ENCODE peak calls at places on chromosomes 7 and 10, in six cellular contexts. M, F, B, D, U and W are unnamed samples.

GRCh38 chr7:148856035-148856881 is 27.8 kb downstream of the EZH2 start:
- DNase-seq in B (no peak), F (peak), M (peak), D (no peak), U (peak), W (peak)

GRCh38 chr7:16929146-16929762 is 47.5 kb upstream of the AGR3 start:
- DNase-seq in D (no peak), B (peak), M (no peak), U (no peak), F (no peak), W (no peak)

GRCh38 chr10:113549856-113550255 is 3.0 kb upstream of the HABP2 start:
- DNase-seq in F (no peak), D (no peak), B (no peak), U (no peak), M (no peak), W (no peak)

GRCh38 chr10:3740157-3740871 is 44.7 kb downstream of the KLF6 start:
- DNase-seq in F (no peak), B (no peak), M (no peak), D (no peak), U (peak), W (no peak)

GRCh38 chr10:112184379-112184778 is 814 bp upstream of the GPAM start:
- DNase-seq in D (no peak), F (no peak), U (no peak), B (no peak), M (no peak), W (no peak)

GRCh38 chr7:139709460-139709859 is 68.3 kb downstream of the HIPK2 start:
- DNase-seq in M (no peak), D (no peak), F (no peak), U (no peak), B (no peak), W (peak)

GRCh38 chr7:119270644-119271043 is 1002.3 kb upstream of the KCND2 start:
- DNase-seq in F (no peak), M (no peak), D (no peak), U (no peak), B (no peak), W (no peak)

GRCh38 chr10:11272915-11273389 is 255.3 kb downstream of the CELF2 start:
- DNase-seq in M (no peak), F (no peak), U (no peak), B (no peak), D (no peak), W (no peak)

GRCh38 chr10:106053031-106053430 is 1111.5 kb downstream of the SORCS1 start:
- DNase-seq in U (no peak), B (no peak), M (no peak), F (no peak), D (no peak), W (no peak)

GRCh38 chr10:131806146-131806545 is 94.7 kb upstream of the PPP2R2D start:
- DNase-seq in M (no peak), U (no peak), B (no peak), F (no peak), D (no peak), W (no peak)

GRCh38 chr7:34133983-34134782 is 228.8 kb downstream of the BMPER start:
- DNase-seq in F (no peak), M (peak), U (peak), B (peak), D (no peak), W (peak)

GRCh38 chr10:94133239-94133638 is 139.5 kb downstream of the PLCE1 start:
- DNase-seq in B (no peak), M (peak), U (no peak), F (no peak), D (no peak), W (no peak)

GRCh38 chr10:13877154-13877909 is 290.6 kb downstream of the PRPF18 start:
- DNase-seq in F (no peak), M (no peak), D (no peak), B (no peak), U (peak), W (peak)

GRCh38 chr7:116886550-116887156 is 24.3 kb downstream of the CAPZA2 start:
- DNase-seq in U (no peak), D (no peak), M (no peak), B (no peak), F (no peak), W (no peak)

GRCh38 chr7:11760372-11760771 is 71.6 kb downstream of the THSD7A start:
- DNase-seq in B (no peak), U (peak), D (no peak), F (no peak), M (no peak), W (no peak)

GRCh38 chr10:94108200-94108599 is 114.5 kb downstream of the PLCE1 start:
- DNase-seq in U (no peak), M (no peak), B (no peak), F (no peak), D (no peak), W (peak)

GRCh38 chr7:77667459-77668090 is 28.7 kb upstream of the RSBN1L start:
- DNase-seq in B (no peak), M (no peak), D (no peak), U (no peak), F (no peak), W (no peak)

GRCh38 chr7:128204455-128204854 is 36.6 kb upstream of the LEP start:
- DNase-seq in M (no peak), F (no peak), B (no peak), D (no peak), U (no peak), W (no peak)

GRCh38 chr7:4133491-4134044 is 548.5 kb upstream of the FOXK1 start:
- DNase-seq in B (no peak), U (no peak), F (no peak), M (no peak), D (peak), W (no peak)

GRCh38 chr7:47210283-47210854 is 371.5 kb downstream of the TNS3 start:
- DNase-seq in D (no peak), B (no peak), M (no peak), U (no peak), F (no peak), W (no peak)

GRCh38 chr10:23174974-23175512 is 17.1 kb upstream of the PTF1A start:
- DNase-seq in D (no peak), F (no peak), U (no peak), B (no peak), M (peak), W (no peak)

GRCh38 chr10:5553400-5554170 is 28.8 kb downstream of the CALML3 start:
- DNase-seq in U (no peak), B (no peak), D (peak), F (no peak), M (no peak), W (no peak)

GRCh38 chr10:77504870-77505257 is 132.7 kb downstream of the KCNMA1 start:
- DNase-seq in D (no peak), U (peak), B (no peak), F (no peak), M (peak), W (peak)

GRCh38 chr10:103145860-103146466 is 47.1 kb downstream of the NT5C2 start:
- DNase-seq in F (no peak), M (peak), D (no peak), B (no peak), U (no peak), W (no peak)

GRCh38 chr7:151168022-151168786 is 710 bp upstream of the GBX1 start:
- DNase-seq in U (peak), M (peak), D (peak), F (peak), B (peak), W (peak)
- H3K4me3 ChIP-seq in U (no peak), M (peak), D (peak), F (peak), B (peak), W (peak)

DNA sequence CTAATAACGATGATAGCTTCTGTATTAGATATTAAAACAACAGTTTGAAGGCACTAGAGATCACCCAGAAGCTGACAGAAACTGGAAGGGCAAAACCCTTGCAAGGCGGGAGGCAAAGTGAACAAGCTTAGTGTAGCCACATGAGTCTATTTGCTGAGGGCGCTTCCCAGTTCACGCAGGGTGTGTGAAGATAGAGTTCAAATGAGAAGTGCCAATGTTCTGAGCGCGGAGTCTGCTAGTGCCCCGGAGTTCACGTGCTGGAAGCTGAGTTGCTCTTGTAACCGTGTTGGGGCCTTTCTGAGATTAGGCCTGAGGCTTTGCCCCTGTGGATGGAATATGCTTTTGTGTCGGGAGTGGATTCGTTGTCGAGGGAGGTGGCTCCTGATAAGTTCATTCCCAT is 16.6 kb upstream of the GTPBP4 start:
- DNase-seq in D (no peak), F (no peak), M (no peak), B (no peak), U (no peak), W (peak)
- H3K27ac ChIP-seq in D (peak), F (no peak), M (no peak), B (no peak), U (no peak), W (no peak)

DNA sequence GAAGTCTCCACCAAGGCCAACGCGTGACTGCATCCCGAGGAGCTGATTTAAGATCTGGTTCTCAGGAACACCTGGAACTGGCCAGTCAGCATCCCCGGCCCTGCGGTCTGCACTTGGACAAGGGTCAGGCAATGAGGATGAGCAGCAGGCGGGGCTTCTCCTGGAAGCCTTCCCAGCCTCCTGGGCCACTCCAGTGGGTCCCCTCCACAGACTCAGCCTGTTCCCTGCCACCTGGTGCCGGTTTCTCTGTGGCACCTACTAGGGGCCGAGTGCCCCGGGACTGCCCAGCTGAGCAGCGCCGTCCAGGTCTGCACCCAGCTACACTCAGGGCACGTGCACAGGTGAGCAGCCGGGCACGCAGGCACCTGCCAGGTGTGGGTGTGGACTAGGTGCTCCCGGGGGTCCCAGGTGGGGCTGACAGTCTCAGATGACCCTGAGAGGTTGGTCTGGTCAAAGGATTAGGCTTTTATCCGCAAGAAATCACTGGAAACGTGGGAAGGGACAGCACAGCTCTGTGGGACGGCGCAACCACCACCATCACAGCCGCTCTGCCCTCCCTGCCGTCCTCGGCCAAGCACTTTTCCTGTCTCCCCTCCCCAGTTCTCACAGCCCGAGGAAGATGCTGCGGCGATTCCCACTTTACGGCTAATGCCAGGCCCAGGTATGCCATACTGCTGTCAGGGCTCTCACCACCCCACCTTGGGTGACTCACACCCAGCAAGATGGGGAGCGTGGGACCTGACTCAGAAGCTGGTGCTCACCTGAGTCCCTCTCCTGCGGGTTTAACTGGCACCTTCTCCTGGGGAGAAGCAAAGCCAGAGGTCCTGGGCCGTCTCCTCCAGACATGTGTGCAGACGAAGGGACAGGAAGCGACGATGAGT is 166.0 kb downstream of the RNF216 start:
- DNase-seq in M (no peak), B (no peak), U (no peak), F (no peak), D (no peak), W (no peak)
- H3K4me3 ChIP-seq in M (no peak), B (no peak), U (no peak), F (no peak), D (no peak), W (no peak)

DNA sequence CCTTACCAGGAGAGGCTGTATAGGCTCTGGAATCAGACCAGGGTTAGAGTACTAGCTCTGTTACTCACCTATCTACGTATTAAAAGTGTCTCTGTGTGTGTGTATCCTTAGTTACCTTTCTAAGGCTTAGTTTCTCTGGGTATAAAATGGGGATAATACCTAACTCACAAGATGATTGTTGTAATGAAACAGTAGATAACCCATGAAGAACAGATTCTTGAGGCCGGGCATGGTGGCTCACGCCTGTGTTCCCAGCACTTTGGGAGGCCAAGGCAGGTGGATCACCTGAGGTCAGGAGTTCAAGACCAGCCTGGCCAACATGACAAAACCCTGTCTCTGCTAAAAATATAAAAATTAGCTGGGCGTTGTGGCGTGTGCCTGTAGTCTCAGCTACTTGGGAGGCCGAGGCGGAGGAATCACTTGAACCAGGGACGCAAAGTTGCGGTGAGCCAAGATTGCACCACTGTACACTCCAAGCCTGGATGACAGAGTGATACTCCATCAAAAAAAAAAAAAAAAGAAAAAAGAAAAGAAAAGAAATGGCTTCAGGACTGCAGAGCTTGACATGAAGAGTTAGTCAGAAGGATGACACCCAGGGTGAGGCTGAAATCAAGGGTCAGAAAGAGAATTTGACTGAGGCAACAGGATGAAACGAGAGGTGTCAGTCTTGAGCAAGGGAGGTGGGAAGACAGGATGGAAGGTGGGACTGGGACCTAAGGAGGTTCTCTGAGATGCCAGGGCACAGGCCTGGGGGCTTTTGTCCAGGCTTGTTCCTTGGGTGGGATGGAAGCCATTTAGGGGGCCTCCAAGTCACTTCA is 33.4 kb downstream of the PRKAR2B start:
- DNase-seq in B (no peak), F (no peak), D (no peak), M (no peak), U (peak), W (no peak)
- H3K27ac ChIP-seq in B (no peak), F (no peak), D (no peak), M (no peak), U (peak), W (peak)

GRCh38 chr7:2758673-2759603 is 70.9 kb downstream of the AMZ1 start:
- DNase-seq in M (no peak), F (no peak), U (no peak), D (no peak), B (no peak), W (no peak)

GRCh38 chr7:2759736-2760097 is 71.7 kb downstream of the AMZ1 start:
- DNase-seq in D (no peak), M (no peak), B (no peak), F (no peak), U (no peak), W (no peak)

GRCh38 chr7:2754912-2755311 is 66.9 kb downstream of the AMZ1 start:
- DNase-seq in F (no peak), D (no peak), B (no peak), M (no peak), U (no peak), W (no peak)

GRCh38 chr7:2757904-2758672 is 70.1 kb downstream of the AMZ1 start:
- DNase-seq in B (peak), M (no peak), F (no peak), U (peak), D (no peak), W (no peak)

GRCh38 chr7:2757361-2757903 is 69.4 kb downstream of the AMZ1 start:
- DNase-seq in F (no peak), U (no peak), M (no peak), D (no peak), B (no peak), W (no peak)
- H3K4me3 ChIP-seq in F (no peak), U (no peak), M (no peak), D (no peak), B (no peak), W (no peak)

GRCh38 chr7:22728416-22729029 is 1.5 kb downstream of the IL6 start:
- DNase-seq in U (peak), D (no peak), M (no peak), F (peak), B (peak), W (peak)

GRCh38 chr7:22729180-22729579 is 2.2 kb downstream of the IL6 start:
- DNase-seq in F (no peak), B (no peak), D (no peak), M (no peak), U (no peak), W (no peak)

GRCh38 chr7:22731781-22732180 is 4.8 kb downstream of the IL6 start:
- DNase-seq in D (no peak), B (no peak), F (no peak), U (no peak), M (no peak), W (no peak)

GRCh38 chr7:22732556-22733126 is 5.6 kb downstream of the IL6 start:
- DNase-seq in F (no peak), B (no peak), D (no peak), U (no peak), M (no peak), W (no peak)

GRCh38 chr7:22730921-22731654 is 4.1 kb downstream of the IL6 start:
- DNase-seq in F (no peak), M (no peak), D (no peak), U (no peak), B (no peak), W (no peak)
- H3K27ac ChIP-seq in F (no peak), M (no peak), D (no peak), U (no peak), B (no peak), W (no peak)

GRCh38 chr10:133316266-133316665 is 7.6 kb downstream of the ZNF511 start:
- DNase-seq in U (no peak), F (no peak), B (no peak), M (no peak), D (peak), W (no peak)

GRCh38 chr10:133316732-133317131 is 8.0 kb downstream of the ZNF511 start:
- DNase-seq in B (no peak), F (no peak), M (no peak), D (peak), U (no peak), W (no peak)

GRCh38 chr10:133315847-133316246 is 7.1 kb downstream of the ZNF511 start:
- DNase-seq in B (no peak), F (no peak), M (no peak), D (peak), U (no peak), W (peak)

GRCh38 chr10:133314911-133315310 is 6.2 kb downstream of the ZNF511 start:
- DNase-seq in U (no peak), M (no peak), B (no peak), F (no peak), D (peak), W (no peak)

DNA sequence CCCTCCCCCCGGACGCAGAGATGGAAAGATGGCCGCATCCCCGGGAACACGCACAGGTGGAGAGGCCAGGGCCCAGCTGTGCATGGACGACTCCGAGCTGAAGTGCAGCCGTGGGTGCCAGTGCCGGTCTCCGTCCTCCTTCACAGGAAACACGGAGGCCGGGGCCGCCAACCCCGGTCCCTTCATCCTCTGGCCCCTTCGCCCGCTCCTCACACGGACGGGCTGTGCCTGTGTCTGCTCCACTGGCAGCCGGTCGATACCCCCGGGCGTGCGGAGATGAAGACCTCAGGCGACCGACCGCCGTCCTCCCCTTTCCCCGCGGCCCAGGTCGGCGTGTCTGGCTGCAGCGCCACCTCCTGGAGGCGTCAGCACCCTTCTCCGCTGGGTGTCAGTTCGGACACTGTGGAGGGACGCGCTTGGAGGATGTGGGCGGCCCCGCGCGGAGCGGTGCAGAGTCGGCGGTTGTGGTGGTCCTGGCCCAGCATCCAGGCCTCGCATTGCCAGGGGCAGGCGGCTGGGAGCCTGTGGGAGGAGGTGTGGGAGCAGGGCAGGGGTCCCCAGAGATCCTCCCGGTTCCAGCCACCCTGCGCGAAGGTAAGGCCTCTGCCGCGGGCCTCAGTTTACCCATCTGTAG is 9.9 kb downstream of the ZNF511 start:
- DNase-seq in U (peak), M (peak), B (no peak), D (peak), F (peak), W (peak)
- H3K4me3 ChIP-seq in U (no peak), M (no peak), B (peak), D (peak), F (peak), W (peak)

DNA sequence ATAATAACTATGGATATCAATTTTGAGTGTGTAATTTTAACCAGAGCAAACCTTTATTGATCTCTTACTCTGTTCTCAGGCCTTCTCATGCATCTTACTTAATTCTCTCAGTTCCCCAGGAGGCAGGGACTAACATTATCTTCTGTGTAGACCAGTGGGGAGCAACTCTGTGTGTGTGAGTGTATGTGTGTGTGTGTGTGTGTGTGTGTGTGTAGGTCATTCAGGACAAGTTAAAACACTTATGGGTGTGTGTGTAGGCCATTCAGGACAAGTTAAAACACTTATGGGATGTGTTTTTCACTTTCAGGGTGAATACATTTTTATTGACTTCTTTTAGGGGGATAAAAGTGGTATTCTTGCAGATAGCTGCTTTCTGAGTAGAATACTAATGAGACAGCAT is 145.0 kb downstream of the ADAM12 start:
- DNase-seq in F (no peak), B (no peak), D (no peak), U (no peak), M (no peak), W (no peak)
- H3K27ac ChIP-seq in F (no peak), B (no peak), D (no peak), U (no peak), M (no peak), W (no peak)

GRCh38 chr10:31963598-31963980 is 35.0 kb upstream of the ARHGAP12 start:
- DNase-seq in B (no peak), U (peak), F (no peak), M (no peak), D (no peak), W (no peak)
- H3K4me3 ChIP-seq in B (no peak), U (no peak), F (no peak), M (no peak), D (no peak), W (no peak)